ENCODE peak calls at places on chromosomes 3 and 15, in seven cellular contexts. Q is CD8-positive, alpha-beta memory T cell; B is NCI-H1694 treated with DMSO at 0.1 percent for 48 hours; N is AG08396; L is amniotic epithelial cell; W is psoas muscle; Y is fibroblast of mammary gland. M is an unnamed sample.

GRCh38 chr3:157081681-157082210 is 78.2 kb downstream of the CCNL1 start:
- DNase-seq in Y (peak), B (no peak), N (peak), Q (peak), L (peak), W (peak), M (peak)

GRCh38 chr3:25429441-25429907 is 1.4 kb downstream of the RARB start:
- DNase-seq in Y (no peak), L (no peak), B (no peak), N (no peak), W (no peak), Q (no peak), M (no peak)

GRCh38 chr3:32413845-32414526 is 22.3 kb downstream of the CMTM7 start:
- DNase-seq in N (no peak), W (no peak), B (no peak), Y (no peak), L (no peak), Q (no peak), M (no peak)

GRCh38 chr15:65824941-65825544 is 33.0 kb upstream of the DENND4A start:
- DNase-seq in L (peak), Y (peak), W (peak), N (peak), Q (no peak), B (no peak), M (peak)

GRCh38 chr3:101567528-101568317 is 6.1 kb downstream of the TRMT10C start:
- DNase-seq in Y (peak), W (no peak), B (no peak), L (no peak), N (peak), Q (no peak), M (no peak)

GRCh38 chr3:149547413-149547812 is 72.9 kb downstream of the TM4SF4 start:
- DNase-seq in W (peak), Y (peak), B (no peak), N (no peak), L (peak), Q (no peak), M (no peak)

GRCh38 chr3:194140520-194141414 is 4.8 kb downstream of the HES1 start:
- DNase-seq in N (no peak), B (no peak), Q (no peak), W (peak), L (peak), Y (peak), M (peak)

GRCh38 chr15:39887832-39888231 is 32.2 kb downstream of the GPR176 start:
- DNase-seq in Q (no peak), W (no peak), B (no peak), Y (peak), N (peak), L (peak), M (no peak)

GRCh38 chr15:38074029-38074428 is 139.6 kb downstream of the TMCO5A start:
- DNase-seq in L (peak), W (no peak), B (no peak), Q (no peak), Y (peak), N (no peak), M (no peak)

GRCh38 chr3:150146891-150147761 is 176.4 kb upstream of the PFN2 start:
- DNase-seq in N (peak), L (peak), W (peak), Q (no peak), B (no peak), Y (peak), M (no peak)

M was measured in lung.